ENCODE peak calls at places on chromosomes 16 and 17, in eight cellular contexts. M is sigmoid colon; O is MCF 10A; A is upper lobe of right lung; F is AG09319; R is CD8-positive, alpha-beta T cell; K is heart left ventricle; V is Panc1. H is an unnamed sample.

GRCh38 chr17:28008526-28008925 is 34.0 kb upstream of the NLK start:
- DNase-seq in M (no peak), O (peak), A (no peak), F (peak), R (no peak), K (no peak), V (no peak), H (no peak)

GRCh38 chr17:16976686-16977550 is 5.0 kb upstream of the TNFRSF13B start:
- DNase-seq in M (peak), O (no peak), A (no peak), F (no peak), R (no peak), K (no peak), V (no peak), H (no peak)

GRCh38 chr17:3535253-3535995 is 22.2 kb downstream of the TRPV3 start:
- DNase-seq in M (no peak), O (no peak), A (peak), F (peak), R (peak), K (peak), V (peak), H (no peak)

GRCh38 chr17:47687748-47688147 is 6.2 kb upstream of the TBKBP1 start:
- DNase-seq in M (no peak), O (peak), A (no peak), F (no peak), R (no peak), K (no peak), V (no peak), H (no peak)

GRCh38 chr17:82531431-82531881 is 11.9 kb downstream of the FOXK2 start:
- DNase-seq in M (no peak), O (peak), A (no peak), F (no peak), R (no peak), K (no peak), V (peak), H (no peak)

GRCh38 chr16:3576211-3576610 is 992 bp downstream of the NLRC3 start:
- DNase-seq in M (no peak), O (no peak), A (no peak), F (no peak), R (peak), K (no peak), V (no peak), H (no peak)

GRCh38 chr16:87550510-87550961 is 51.8 kb upstream of the JPH3 start:
- DNase-seq in M (no peak), O (peak), A (peak), F (no peak), R (peak), K (peak), V (peak), H (no peak)

GRCh38 chr16:68844211-68844564 is 857 bp downstream of the TANGO6 start:
- DNase-seq in M (no peak), O (peak), A (no peak), F (no peak), R (no peak), K (no peak), V (no peak), H (no peak)

GRCh38 chr16:67177743-67178699 is 5.7 kb downstream of the MATCAP1 start:
- DNase-seq in M (peak), O (peak), A (peak), F (no peak), R (peak), K (no peak), V (no peak), H (no peak)

GRCh38 chr16:15553313-15554088 is 89.5 kb downstream of the MARF1 start:
- DNase-seq in M (no peak), O (no peak), A (no peak), F (no peak), R (no peak), K (no peak), V (no peak), H (no peak)

GRCh38 chr16:48831081-48831722 is 221.2 kb upstream of the N4BP1 start:
- DNase-seq in M (no peak), O (peak), A (no peak), F (no peak), R (no peak), K (no peak), V (no peak), H (no peak)

GRCh38 chr17:75878174-75878998 is at the start of gene TRIM47:
- DNase-seq in M (peak), O (peak), A (peak), F (no peak), R (no peak), K (peak), V (no peak), H (peak)

GRCh38 chr16:56075732-56076131 is 115.6 kb upstream of the GNAO1 start:
- DNase-seq in M (no peak), O (no peak), A (no peak), F (no peak), R (no peak), K (no peak), V (no peak), H (no peak)

GRCh38 chr16:31708348-31708747 is 165.3 kb upstream of the ZNF267 start:
- DNase-seq in M (no peak), O (no peak), A (no peak), F (no peak), R (peak), K (no peak), V (no peak), H (no peak)

GRCh38 chr16:77191259-77191969 is 424 bp downstream of the MON1B start:
- DNase-seq in M (peak), O (no peak), A (peak), F (no peak), R (peak), K (no peak), V (no peak), H (no peak)

GRCh38 chr16:63129411-63130125 is 1093.3 kb upstream of the CDH8 start:
- DNase-seq in M (no peak), O (no peak), A (peak), F (no peak), R (no peak), K (peak), V (no peak), H (no peak)

GRCh38 chr17:61415374-61416210 is 15.9 kb downstream of the TBX2 start:
- DNase-seq in M (peak), O (no peak), A (no peak), F (no peak), R (no peak), K (no peak), V (no peak), H (no peak)

GRCh38 chr16:59633996-59634579 is 900.0 kb upstream of the GOT2 start:
- DNase-seq in M (no peak), O (peak), A (no peak), F (peak), R (no peak), K (no peak), V (no peak), H (no peak)

GRCh38 chr17:16880121-16880842 is 91.6 kb downstream of the TNFRSF13B start:
- DNase-seq in M (no peak), O (no peak), A (peak), F (no peak), R (no peak), K (no peak), V (no peak), H (no peak)

GRCh38 chr17:11853321-11854151 is 143.7 kb downstream of the ZNF18 start:
- DNase-seq in M (no peak), O (no peak), A (no peak), F (no peak), R (no peak), K (no peak), V (no peak), H (no peak)

GRCh38 chr16:80015566-80015965 is 415.0 kb upstream of the MAF start:
- DNase-seq in M (no peak), O (peak), A (no peak), F (peak), R (no peak), K (no peak), V (no peak), H (no peak)

GRCh38 chr17:62631936-62632924 is 4.8 kb downstream of the MRC2 start:
- DNase-seq in M (peak), O (no peak), A (no peak), F (no peak), R (no peak), K (no peak), V (no peak), H (no peak)

GRCh38 chr17:65143899-65144590 is 6.9 kb downstream of the RGS9 start:
- DNase-seq in M (no peak), O (no peak), A (no peak), F (no peak), R (no peak), K (no peak), V (no peak), H (no peak)

GRCh38 chr17:17661834-17662233 is 19.4 kb upstream of the RAI1 start:
- DNase-seq in M (no peak), O (no peak), A (no peak), F (no peak), R (no peak), K (no peak), V (no peak), H (no peak)

GRCh38 chr16:13453938-13454553 is 465.9 kb upstream of the ERCC4 start:
- DNase-seq in M (no peak), O (peak), A (no peak), F (no peak), R (no peak), K (no peak), V (no peak), H (no peak)

GRCh38 chr17:14575349-14575966 is 274.6 kb downstream of the HS3ST3B1 start:
- DNase-seq in M (no peak), O (no peak), A (no peak), F (peak), R (no peak), K (no peak), V (no peak), H (no peak)

GRCh38 chr16:86038923-86039310 is 140.0 kb downstream of the IRF8 start:
- DNase-seq in M (peak), O (no peak), A (peak), F (no peak), R (peak), K (no peak), V (no peak), H (no peak)

GRCh38 chr16:87448866-87449265 is 44.0 kb downstream of the ZCCHC14 start:
- DNase-seq in M (no peak), O (no peak), A (no peak), F (no peak), R (no peak), K (no peak), V (no peak), H (no peak)

GRCh38 chr16:67847064-67847861 is at the start of gene CENPT:
- DNase-seq in M (peak), O (peak), A (peak), F (no peak), R (no peak), K (no peak), V (no peak), H (no peak)

GRCh38 chr16:56357291-56357764 is 68.0 kb downstream of the AMFR start:
- DNase-seq in M (peak), O (no peak), A (no peak), F (no peak), R (no peak), K (no peak), V (no peak), H (peak)

GRCh38 chr17:14211778-14212177 is 24.9 kb downstream of the CDRT15 start:
- DNase-seq in M (no peak), O (no peak), A (peak), F (no peak), R (peak), K (peak), V (no peak), H (no peak)

GRCh38 chr17:34369196-34369500 is 6.1 kb upstream of the CCL1 start:
- DNase-seq in M (no peak), O (no peak), A (no peak), F (no peak), R (no peak), K (no peak), V (no peak), H (peak)

GRCh38 chr17:56593073-56593740 is at the start of gene NOG:
- DNase-seq in M (no peak), O (peak), A (peak), F (no peak), R (peak), K (peak), V (no peak), H (no peak)

GRCh38 chr17:56594528-56595418 is 1.3 kb downstream of the NOG start:
- DNase-seq in M (no peak), O (peak), A (peak), F (no peak), R (peak), K (peak), V (no peak), H (no peak)

GRCh38 chr17:56595831-56596740 is 2.6 kb downstream of the NOG start:
- DNase-seq in M (no peak), O (peak), A (no peak), F (no peak), R (no peak), K (no peak), V (no peak), H (no peak)

GRCh38 chr17:56593741-56594527 is 435 bp downstream of the NOG start:
- DNase-seq in M (peak), O (peak), A (peak), F (peak), R (peak), K (peak), V (no peak), H (peak)

DNA sequence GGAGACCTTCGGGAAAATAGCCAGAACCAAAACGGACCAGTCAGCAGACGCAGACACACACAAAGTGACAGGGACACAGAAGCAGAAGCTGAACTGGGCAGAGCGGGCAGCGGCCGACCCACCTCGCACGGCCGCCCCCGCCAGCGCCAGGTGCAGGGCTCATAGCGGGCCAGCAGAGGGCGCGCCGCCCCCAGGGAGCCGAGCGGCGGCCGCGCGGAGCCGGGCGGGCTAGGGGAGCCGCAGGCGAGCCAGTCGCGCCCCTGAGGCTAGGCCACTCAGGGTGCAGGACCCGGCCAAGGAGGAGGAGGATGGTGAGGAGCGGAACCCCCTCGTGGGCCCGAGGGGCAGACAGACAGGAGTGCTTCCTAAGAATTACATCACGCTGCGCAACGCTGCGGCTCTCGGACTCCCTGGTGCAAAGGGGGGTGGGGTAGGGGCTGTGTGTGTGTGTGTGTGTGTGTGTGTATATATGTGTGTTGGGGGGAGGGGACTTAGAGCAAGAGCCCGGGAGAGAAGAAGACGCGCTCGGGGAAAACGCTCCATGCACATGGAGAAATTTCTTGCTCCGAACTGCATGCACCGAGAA is 919 bp upstream of the NOG start:
- DNase-seq in M (no peak), O (peak), A (peak), F (no peak), R (peak), K (peak), V (no peak), H (peak)
- TF ChIP-seq CTCF in M (no peak), O (peak), A (peak), F (peak), R (peak), K (peak), V (peak), H (peak)

GRCh38 chr17:51733166-51733565 is 425.3 kb downstream of the CA10 start:
- DNase-seq in M (no peak), O (no peak), A (no peak), F (no peak), R (no peak), K (no peak), V (no peak), H (no peak)
- TF ChIP-seq CTCF in M (no peak), O (no peak), A (no peak), F (no peak), R (no peak), K (no peak), V (no peak), H (no peak)

DNA sequence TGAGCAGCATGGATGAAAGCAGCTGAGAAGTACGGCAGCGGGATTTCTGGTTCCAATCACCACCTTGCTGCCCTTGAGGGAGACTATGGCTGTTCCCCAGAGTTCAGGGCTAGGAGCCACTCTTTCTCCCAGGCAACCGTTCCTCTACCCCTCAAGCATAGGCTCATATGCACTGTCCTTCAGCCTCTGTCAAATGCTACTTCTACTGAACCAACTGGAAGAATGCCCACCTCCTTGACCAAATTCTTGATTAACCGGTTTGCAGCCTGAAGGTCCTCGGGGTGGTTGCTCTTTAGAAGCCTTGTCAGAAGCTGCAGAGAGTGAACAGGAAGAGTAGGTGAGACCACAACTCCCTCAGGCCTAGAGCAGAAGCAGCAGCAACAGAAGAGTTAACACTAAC is 23.8 kb downstream of the GGA2 start:
- DNase-seq in M (no peak), O (no peak), A (no peak), F (no peak), R (no peak), K (no peak), V (no peak), H (no peak)
- TF ChIP-seq CTCF in M (no peak), O (no peak), A (no peak), F (no peak), R (no peak), K (no peak), V (no peak), H (no peak)

GRCh38 chr16:50065624-50066481 is at the start of gene HEATR3:
- DNase-seq in M (peak), O (peak), A (peak), F (peak), R (peak), K (peak), V (peak), H (peak)

GRCh38 chr16:50069060-50069459 is 3.3 kb downstream of the HEATR3 start:
- DNase-seq in M (no peak), O (no peak), A (no peak), F (no peak), R (no peak), K (no peak), V (no peak), H (no peak)

GRCh38 chr16:50066482-50067289 is 916 bp downstream of the HEATR3 start:
- DNase-seq in M (no peak), O (no peak), A (no peak), F (no peak), R (no peak), K (no peak), V (no peak), H (no peak)

GRCh38 chr16:50068550-50068949 is 2.8 kb downstream of the HEATR3 start:
- DNase-seq in M (no peak), O (no peak), A (no peak), F (no peak), R (no peak), K (no peak), V (no peak), H (no peak)

DNA sequence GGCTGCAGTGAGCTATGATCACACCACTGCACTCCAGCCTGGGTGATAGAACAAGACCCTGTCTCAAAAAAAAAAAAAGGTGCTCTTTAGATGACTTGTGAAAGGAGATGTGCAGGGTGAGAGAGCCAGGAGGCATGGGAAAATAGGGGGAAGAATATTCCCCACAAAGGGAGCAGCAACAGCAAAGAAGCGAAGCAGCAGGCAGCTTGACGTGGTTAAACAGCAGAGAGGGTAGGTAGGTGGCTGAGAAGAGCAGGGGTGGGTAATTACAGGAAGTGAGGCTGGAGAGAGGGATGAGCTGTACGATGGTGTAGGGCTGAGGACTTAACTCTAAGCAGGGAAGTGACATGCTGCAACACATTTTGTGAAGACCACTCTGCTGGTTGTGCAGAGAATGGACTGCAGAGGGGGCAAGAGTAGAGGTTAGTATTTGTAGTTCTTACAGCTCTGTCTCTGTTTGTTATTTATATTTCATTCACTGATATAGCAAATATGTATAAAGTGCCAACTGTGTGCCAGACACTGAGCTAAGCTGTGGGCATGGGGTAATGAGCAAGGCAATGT is 1.6 kb downstream of the HEATR3 start:
- DNase-seq in M (no peak), O (peak), A (no peak), F (peak), R (peak), K (no peak), V (no peak), H (no peak)
- TF ChIP-seq CTCF in M (no peak), O (no peak), A (peak), F (peak), R (peak), K (peak), V (no peak), H (no peak)

GRCh38 chr16:65122974-65123845 is 1.3 kb upstream of the CDH11 start:
- DNase-seq in M (peak), O (no peak), A (peak), F (peak), R (no peak), K (peak), V (no peak), H (peak)

GRCh38 chr16:65120811-65121721 is 797 bp downstream of the CDH11 start:
- DNase-seq in M (peak), O (no peak), A (peak), F (no peak), R (no peak), K (peak), V (no peak), H (peak)

GRCh38 chr16:65122724-65122973 is 786 bp upstream of the CDH11 start:
- DNase-seq in M (no peak), O (no peak), A (no peak), F (no peak), R (no peak), K (no peak), V (no peak), H (peak)

GRCh38 chr16:65123846-65124513 is 2.1 kb upstream of the CDH11 start:
- DNase-seq in M (peak), O (no peak), A (no peak), F (no peak), R (no peak), K (no peak), V (no peak), H (no peak)

GRCh38 chr16:65121870-65122723 is at the start of gene CDH11:
- DNase-seq in M (peak), O (peak), A (peak), F (peak), R (no peak), K (peak), V (no peak), H (peak)
- TF ChIP-seq CTCF in M (peak), O (peak), A (peak), F (peak), R (no peak), K (peak), V (no peak), H (peak)

GRCh38 chr17:74780443-74781238 is 4.5 kb upstream of the NAT9 start:
- DNase-seq in M (no peak), O (peak), A (no peak), F (no peak), R (peak), K (no peak), V (no peak), H (no peak)
- TF ChIP-seq CTCF in M (no peak), O (peak), A (no peak), F (no peak), R (peak), K (peak), V (peak), H (no peak)

H was measured in coronary artery.